ENCODE peak calls at places on chromosomes 16 and 17, in eight cellular contexts. P, Q, B, F, X, V, S and R are unnamed samples.

GRCh38 chr17:37092041-37092440 is 143.3 kb downstream of the AATF start:
- DNase-seq in S (no peak), Q (no peak), V (no peak), X (no peak), B (peak), P (no peak), F (no peak), R (peak)

GRCh38 chr16:80718480-80719220 is 85.7 kb downstream of the CDYL2 start:
- DNase-seq in S (peak), V (peak), Q (no peak), P (peak), B (peak), F (no peak), X (peak), R (peak)

GRCh38 chr16:27169511-27170071 is 33.7 kb upstream of the KDM8 start:
- DNase-seq in F (peak), B (peak), Q (no peak), X (no peak), P (peak), V (peak), S (peak), R (peak)

GRCh38 chr17:13490906-13491502 is 110.7 kb downstream of the HS3ST3A1 start:
- DNase-seq in S (no peak), B (no peak), P (peak), X (no peak), F (no peak), V (no peak), Q (no peak), R (no peak)

GRCh38 chr17:19341211-19341631 is 21.3 kb downstream of the B9D1 start:
- DNase-seq in X (no peak), V (no peak), B (no peak), S (no peak), Q (no peak), P (no peak), F (no peak), R (no peak)

GRCh38 chr17:40432864-40433528 is 10.3 kb upstream of the IGFBP4 start:
- DNase-seq in X (no peak), F (peak), S (no peak), P (peak), B (no peak), V (peak), Q (no peak), R (no peak)

GRCh38 chr16:4805231-4805630 is 2.8 kb upstream of the ROGDI start:
- DNase-seq in B (no peak), P (no peak), S (no peak), V (no peak), X (peak), Q (no peak), F (no peak), R (no peak)

GRCh38 chr17:19497616-19498015 is 36.0 kb upstream of the SLC47A1 start:
- DNase-seq in F (no peak), X (no peak), B (no peak), V (no peak), Q (no peak), P (no peak), S (no peak), R (no peak)

GRCh38 chr17:7207120-7208001 is 12.3 kb downstream of the DLG4 start:
- DNase-seq in Q (no peak), X (peak), V (no peak), P (peak), S (no peak), F (no peak), B (no peak), R (no peak)

GRCh38 chr17:44769647-44770084 is 10.9 kb downstream of the ADAM11 start:
- DNase-seq in X (no peak), Q (no peak), B (no peak), F (no peak), S (no peak), P (no peak), V (no peak), R (no peak)

GRCh38 chr17:21029032-21029431 is 13.8 kb downstream of the USP22 start:
- DNase-seq in P (peak), S (no peak), X (no peak), V (no peak), Q (no peak), B (peak), F (peak), R (peak)

GRCh38 chr16:598823-599739 is 9.2 kb downstream of the RAB40C start:
- DNase-seq in F (no peak), Q (no peak), B (no peak), S (no peak), X (no peak), V (no peak), P (no peak), R (no peak)

GRCh38 chr16:3953728-3954410 is 73.4 kb upstream of the CREBBP start:
- DNase-seq in B (no peak), F (no peak), S (peak), Q (no peak), V (no peak), X (no peak), P (no peak), R (no peak)

GRCh38 chr17:71313866-71314265 is 807.0 kb upstream of the SOX9 start:
- DNase-seq in V (no peak), X (no peak), P (no peak), S (no peak), F (no peak), Q (no peak), B (no peak), R (no peak)

GRCh38 chr16:3292604-3293003 is 9.3 kb downstream of the ZNF263 start:
- DNase-seq in X (no peak), B (no peak), F (no peak), Q (no peak), S (no peak), V (no peak), P (peak), R (peak)

GRCh38 chr17:21043296-21044232 is 753 bp upstream of the USP22 start:
- DNase-seq in S (peak), B (peak), P (peak), V (peak), Q (peak), F (peak), X (peak), R (peak)

GRCh38 chr16:26345951-26346350 is 654.2 kb downstream of the HS3ST4 start:
- DNase-seq in S (no peak), F (no peak), B (no peak), X (no peak), Q (no peak), V (no peak), P (no peak), R (no peak)

GRCh38 chr16:54175169-54175551 is 111.4 kb downstream of the IRX3 start:
- DNase-seq in B (no peak), F (no peak), X (no peak), Q (no peak), P (no peak), S (no peak), V (no peak), R (no peak)
- TF ChIP-seq CTCF in B (no peak), F (no peak), X (no peak), Q (no peak), P (no peak), S (no peak), V (no peak), R (no peak)

DNA sequence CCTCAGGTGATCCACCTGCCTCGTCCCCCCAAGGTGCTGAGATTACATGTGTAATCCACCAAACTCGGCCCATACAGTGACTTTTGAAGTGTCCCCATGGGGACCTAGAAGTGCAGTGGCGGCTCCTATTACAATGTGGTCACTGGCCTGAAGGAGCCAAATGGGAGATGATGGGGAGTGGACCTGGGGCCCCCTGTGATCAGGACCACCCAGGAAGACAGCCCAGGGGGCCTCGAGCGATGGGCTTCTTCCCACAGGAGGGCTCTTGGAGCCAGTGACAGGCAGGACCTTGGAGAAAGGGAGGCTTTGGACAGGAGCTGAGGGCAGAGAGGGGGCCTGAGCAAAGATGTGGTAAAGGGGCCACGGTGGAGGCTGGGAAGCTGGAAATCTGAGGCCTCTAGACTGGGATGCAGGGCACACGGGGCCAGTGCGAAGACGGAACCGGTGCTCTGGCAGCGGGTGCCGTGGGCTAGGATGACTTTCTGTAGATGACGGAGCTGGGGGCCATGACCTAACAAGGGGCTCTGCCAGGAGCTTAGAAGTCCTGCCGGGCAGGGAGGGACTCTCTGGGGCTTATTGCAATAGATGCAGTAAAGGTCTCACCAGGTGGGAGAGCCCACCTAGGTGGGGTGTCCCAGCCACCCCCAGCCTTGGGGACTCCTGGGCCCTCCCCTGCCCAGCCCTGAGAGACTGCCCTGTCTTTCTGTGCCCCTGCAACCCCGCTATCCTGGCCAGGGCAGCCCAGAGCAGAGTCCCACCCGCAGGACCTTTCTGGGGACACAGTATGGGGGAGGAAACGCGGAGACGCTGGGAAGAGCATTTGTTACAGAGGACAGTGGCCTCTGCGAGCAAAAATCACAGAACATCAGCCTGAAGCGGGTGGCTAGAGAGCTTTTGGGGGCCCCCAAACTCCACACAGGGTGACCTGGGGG is 2.7 kb upstream of the C17orf99 start:
- DNase-seq in F (no peak), V (no peak), S (no peak), P (no peak), X (no peak), Q (no peak), B (no peak), R (no peak)
- H3K27ac ChIP-seq in F (no peak), V (peak), S (no peak), P (no peak), X (no peak), Q (peak), B (no peak), R (no peak)

DNA sequence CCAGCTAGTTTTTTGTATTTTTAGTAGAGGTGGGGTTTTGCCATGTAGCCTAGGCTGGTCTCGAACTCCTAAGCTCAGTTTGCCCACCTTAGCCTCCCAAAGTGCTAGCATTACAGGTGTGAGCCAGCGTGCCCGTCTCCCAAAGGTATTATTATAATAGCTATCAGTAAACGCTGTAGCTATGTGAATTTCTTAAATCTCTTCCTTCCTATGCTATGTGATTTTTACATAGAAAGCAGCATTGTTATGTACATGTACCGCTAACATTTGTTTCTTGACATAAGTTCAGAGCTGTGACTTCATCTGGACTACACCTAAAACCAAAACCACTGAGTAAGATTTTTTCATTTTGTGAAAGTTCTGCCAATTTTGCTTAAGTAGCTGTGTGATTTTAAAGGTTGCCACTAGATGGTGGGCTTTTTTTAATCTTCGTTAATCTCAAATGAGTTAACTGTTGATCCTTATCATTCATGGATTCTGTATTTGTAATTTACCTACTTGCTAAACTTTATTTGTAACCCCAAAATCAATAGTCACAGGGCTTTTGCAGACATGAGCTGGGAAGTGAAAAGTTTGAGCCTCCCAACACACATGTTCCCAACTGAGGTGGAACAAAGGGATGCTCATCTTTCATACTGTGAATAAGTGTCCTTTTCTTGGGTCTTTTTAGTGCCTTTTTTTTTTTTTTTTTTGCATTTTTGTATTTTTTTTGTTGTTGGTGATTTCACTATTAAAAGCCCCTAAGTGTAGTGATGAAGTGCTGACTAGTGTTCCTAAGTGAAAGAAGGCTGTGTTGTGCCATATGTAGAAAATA is 21.9 kb downstream of the PRKAR1A start:
- DNase-seq in P (peak), Q (no peak), B (no peak), F (peak), S (no peak), X (no peak), V (no peak), R (no peak)
- TF ChIP-seq CTCF in P (peak), Q (peak), B (peak), F (peak), S (peak), X (peak), V (peak), R (peak)

DNA sequence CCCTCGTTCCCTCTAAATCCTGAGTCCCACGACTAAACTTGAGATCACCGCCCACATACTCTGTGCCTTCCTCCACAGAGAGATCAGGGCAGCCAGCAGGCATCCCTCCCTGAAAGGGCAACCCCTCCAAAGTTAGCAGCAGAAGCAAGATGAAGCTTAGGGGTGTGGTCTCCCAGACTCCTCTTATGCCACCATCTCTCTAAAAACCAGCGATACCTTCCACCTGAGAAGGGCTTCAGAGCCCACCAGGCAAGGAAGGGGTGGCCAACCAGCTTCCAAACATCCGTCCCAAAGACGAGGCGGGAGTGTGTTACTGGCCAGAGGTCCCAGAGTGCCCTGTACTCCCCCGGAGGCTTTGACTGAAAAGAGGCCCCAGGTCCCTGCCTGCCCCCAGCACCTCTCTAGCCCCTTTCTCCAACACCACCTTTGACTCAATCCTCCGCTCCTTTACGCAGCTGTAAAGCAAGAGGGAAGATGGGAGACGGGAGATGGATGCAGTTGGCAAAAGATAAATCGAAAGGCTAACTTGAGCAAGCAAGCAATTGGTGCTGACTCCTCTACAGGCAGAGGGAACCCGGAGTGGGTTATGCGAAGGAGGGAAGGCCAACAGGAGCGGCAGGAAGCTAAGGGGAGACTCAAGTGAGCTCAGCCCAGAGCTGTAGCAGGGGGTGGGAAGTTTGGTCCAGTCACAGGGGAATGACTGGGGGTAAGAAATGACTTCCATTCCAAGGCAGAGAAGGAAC is 1.1 kb downstream of the ST3GAL2 start:
- DNase-seq in V (no peak), S (peak), Q (no peak), F (peak), X (no peak), B (peak), P (peak), R (no peak)
- H3K27ac ChIP-seq in V (peak), S (no peak), Q (peak), F (peak), X (peak), B (no peak), P (peak), R (no peak)

DNA sequence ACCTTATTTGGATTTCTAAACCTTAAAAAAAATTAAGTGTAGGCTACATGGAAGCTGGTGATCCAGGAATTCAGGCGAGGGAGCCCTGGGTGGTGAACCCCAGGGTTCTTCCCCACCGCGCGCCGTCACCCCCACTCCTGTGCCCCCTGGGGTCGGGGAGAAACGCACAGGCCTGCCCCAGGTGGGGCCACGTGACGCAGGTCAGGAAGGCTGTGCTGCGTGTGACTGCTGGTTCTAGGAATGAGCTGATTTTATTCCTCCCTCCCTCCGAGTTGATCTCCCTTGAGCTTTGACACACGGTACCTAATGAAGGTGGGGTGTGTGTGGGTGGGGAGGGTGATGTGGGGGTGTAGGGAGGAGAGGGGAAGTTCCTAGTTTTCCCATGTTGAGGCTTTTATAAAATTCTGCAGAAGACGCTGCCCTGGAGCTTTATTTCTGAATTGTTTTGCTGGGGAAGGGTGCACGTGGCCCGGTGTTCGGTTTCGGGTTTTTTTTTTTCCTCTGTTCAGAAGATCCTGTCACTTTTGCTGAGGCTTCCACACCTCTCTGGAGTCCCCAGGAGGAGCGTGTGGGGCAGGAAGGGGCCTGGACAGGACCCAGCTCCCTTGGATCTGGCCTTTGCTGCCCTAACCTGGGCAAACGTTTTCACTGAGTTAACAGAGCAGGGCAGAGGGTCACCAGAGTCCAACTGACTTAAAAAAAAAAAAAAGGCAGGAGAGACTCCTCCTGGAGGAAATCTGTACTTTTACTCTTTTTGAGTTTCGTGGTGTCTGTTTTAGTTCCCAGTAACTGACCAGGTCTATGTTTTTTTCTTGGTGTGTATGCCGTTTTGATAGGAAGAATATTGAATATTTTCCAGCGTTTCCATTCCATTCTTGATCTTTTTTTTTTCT is 55.8 kb upstream of the GSE1 start:
- DNase-seq in V (no peak), P (no peak), Q (no peak), B (peak), X (peak), F (no peak), S (peak), R (peak)
- TF ChIP-seq CTCF in V (no peak), P (peak), Q (no peak), B (no peak), X (peak), F (peak), S (no peak), R (peak)